ENCODE peak calls at places on chromosomes 4 and X, in eight cellular contexts. K is NCI-H748 treated with DMSO at 0.1 percent for 48 hours; P is cerebellar cortex; G is NCI-H2081; X is activated naive CD8-positive, alpha-beta T cell treated with anti-CD3 and anti-CD28 coated beads, Interleukin-2, amount 50 U/mL, for 24 hours; U is WERI-Rb-1; E is tibial nerve; S is activated B cell treated with CpG ODN at 0.5 μM for 24 hours. A is an unnamed sample.

GRCh38 chr4:105345358-105345757 is 128.5 kb downstream of the PPA2 start:
- DNase-seq in E (no peak), S (no peak), U (no peak), P (no peak), X (no peak), G (no peak), K (no peak), A (no peak)

GRCh38 chr4:111641813-111642579 is 503.3 kb upstream of the FAM241A start:
- DNase-seq in S (no peak), P (peak), U (peak), E (no peak), X (peak), K (peak), G (peak), A (peak)

GRCh38 chrX:69152398-69152797 is 12.9 kb downstream of the PJA1 start:
- DNase-seq in K (peak), G (no peak), P (no peak), S (no peak), E (no peak), X (no peak), U (no peak), A (peak)

GRCh38 chr4:166335256-166335938 is 462.4 kb downstream of the TLL1 start:
- DNase-seq in X (no peak), K (no peak), G (no peak), E (no peak), P (no peak), S (no peak), U (no peak), A (no peak)

GRCh38 chrX:153981231-153981630 is 8.7 kb downstream of the TMEM187 start:
- DNase-seq in E (no peak), U (no peak), K (no peak), G (no peak), S (no peak), X (no peak), P (no peak), A (no peak)

GRCh38 chr4:108466936-108467902 is 153.2 kb upstream of the RPL34 start:
- DNase-seq in K (no peak), P (no peak), U (peak), E (no peak), X (no peak), G (no peak), S (no peak), A (no peak)

GRCh38 chrX:69424161-69424560 is 80.0 kb upstream of the NALF2 start:
- DNase-seq in K (no peak), P (peak), U (peak), E (no peak), X (no peak), S (no peak), G (no peak), A (no peak)

GRCh38 chrX:53481093-53481492 is 46.9 kb upstream of the HSD17B10 start:
- DNase-seq in X (peak), S (no peak), U (peak), G (no peak), E (no peak), P (no peak), K (no peak), A (no peak)

GRCh38 chr4:99156992-99157391 is 12.9 kb upstream of the ADH4 start:
- DNase-seq in K (no peak), E (no peak), G (no peak), X (no peak), P (no peak), S (no peak), U (no peak), A (no peak)

GRCh38 chr4:168716411-168717129 is 219.7 kb downstream of the PALLD start:
- DNase-seq in S (no peak), G (no peak), K (no peak), P (no peak), X (no peak), U (no peak), E (no peak), A (no peak)

GRCh38 chr4:7333024-7333780 is 101.5 kb downstream of the PSAPL1 start:
- DNase-seq in P (no peak), X (no peak), E (no peak), G (no peak), U (no peak), K (no peak), S (no peak), A (no peak)

GRCh38 chr4:1462768-1463075 is 56.5 kb upstream of the NKX1-1 start:
- DNase-seq in U (peak), G (no peak), X (no peak), E (no peak), P (no peak), K (no peak), S (no peak), A (no peak)

GRCh38 chr4:138310991-138311390 is 68.8 kb upstream of the SLC7A11 start:
- DNase-seq in E (no peak), S (no peak), P (no peak), G (no peak), K (no peak), X (no peak), U (no peak), A (no peak)

GRCh38 chrX:96770315-96770714 is 85.7 kb downstream of the DIAPH2 start:
- DNase-seq in X (no peak), U (no peak), E (no peak), P (peak), S (no peak), K (no peak), G (peak), A (peak)

GRCh38 chrX:136159615-136160025 is 12.3 kb downstream of the FHL1 start:
- DNase-seq in U (no peak), G (no peak), P (no peak), X (no peak), K (no peak), S (no peak), E (no peak), A (no peak)

GRCh38 chr4:79284893-79285292 is 41.0 kb downstream of the NAA11 start:
- DNase-seq in K (no peak), E (no peak), S (no peak), X (no peak), P (no peak), U (no peak), G (no peak), A (no peak)

GRCh38 chr4:93302310-93302709 is 526.2 kb upstream of the ATOH1 start:
- DNase-seq in P (no peak), S (no peak), X (no peak), K (no peak), U (no peak), E (no peak), G (no peak), A (no peak)

GRCh38 chr4:175451238-175451965 is 360.7 kb downstream of the GPM6A start:
- DNase-seq in E (no peak), K (no peak), S (no peak), X (no peak), P (no peak), U (no peak), G (no peak), A (no peak)

GRCh38 chr4:46698891-46699290 is 210.2 kb downstream of the COX7B2 start:
- DNase-seq in S (no peak), K (no peak), G (no peak), P (no peak), E (no peak), U (no peak), X (no peak), A (no peak)

GRCh38 chr4:13705521-13706035 is 78.1 kb upstream of the BOD1L1 start:
- DNase-seq in U (peak), E (no peak), X (no peak), S (no peak), G (peak), P (peak), K (peak), A (no peak)

GRCh38 chrX:115679460-115679859 is 118.5 kb downstream of the PLS3 start:
- DNase-seq in U (no peak), E (no peak), K (peak), S (no peak), X (no peak), P (peak), G (peak), A (peak)

GRCh38 chrX:46693149-46693548 is 65.8 kb downstream of the SLC9A7 start:
- DNase-seq in G (no peak), K (no peak), U (no peak), X (no peak), S (no peak), P (no peak), E (no peak), A (no peak)

GRCh38 chr4:164748375-164748774 is 5.6 kb upstream of the SMIM31 start:
- DNase-seq in E (no peak), P (no peak), K (no peak), X (no peak), U (no peak), G (peak), S (no peak), A (no peak)

GRCh38 chr4:3465698-3466671 is 2.9 kb downstream of the DOK7 start:
- DNase-seq in K (no peak), P (no peak), G (no peak), U (no peak), E (no peak), X (no peak), S (no peak), A (no peak)

GRCh38 chr4:31366041-31366440 is 645.9 kb downstream of the PCDH7 start:
- DNase-seq in S (no peak), G (no peak), P (no peak), K (no peak), X (no peak), E (no peak), U (no peak), A (no peak)

GRCh38 chr4:124958812-124959211 is 246.3 kb upstream of the ANKRD50 start:
- DNase-seq in P (no peak), U (no peak), X (no peak), K (no peak), G (no peak), E (no peak), S (no peak), A (no peak)

GRCh38 chrX:131827935-131828334 is 195.2 kb upstream of the STK26 start:
- DNase-seq in P (peak), G (peak), E (no peak), K (no peak), X (peak), U (peak), S (no peak), A (peak)

GRCh38 chr4:42391981-42392380 is 5.3 kb upstream of the SHISA3 start:
- DNase-seq in U (no peak), E (no peak), X (no peak), S (no peak), P (no peak), K (no peak), G (no peak), A (no peak)

GRCh38 chrX:11406109-11406755 is 113.0 kb downstream of the AMELX start:
- DNase-seq in S (no peak), U (no peak), P (no peak), E (no peak), X (no peak), K (no peak), G (no peak), A (no peak)

GRCh38 chr4:105122334-105122733 is 24.3 kb upstream of the TET2 start:
- DNase-seq in K (no peak), E (no peak), P (no peak), S (no peak), G (no peak), U (no peak), X (no peak), A (no peak)

GRCh38 chr4:40722576-40723161 is 27.1 kb upstream of the NSUN7 start:
- DNase-seq in P (no peak), E (no peak), X (no peak), U (no peak), S (no peak), K (no peak), G (no peak), A (no peak)

GRCh38 chr4:105765690-105766407 is 57.3 kb downstream of the GSTCD start:
- DNase-seq in K (no peak), U (no peak), P (no peak), G (no peak), X (no peak), E (no peak), S (no peak), A (no peak)

GRCh38 chr4:82984459-82984858 is 26.2 kb downstream of the LIN54 start:
- DNase-seq in S (no peak), E (no peak), K (no peak), U (no peak), X (peak), P (peak), G (no peak), A (no peak)

GRCh38 chrX:136711147-136711546 is 63.2 kb downstream of the CD40LG start:
- DNase-seq in E (peak), P (peak), K (no peak), U (peak), X (peak), S (no peak), G (no peak), A (no peak)

GRCh38 chrX:46791927-46792825 is 33.3 kb upstream of the SLC9A7 start:
- DNase-seq in U (no peak), S (no peak), E (no peak), G (peak), X (no peak), P (no peak), K (no peak), A (no peak)

GRCh38 chrX:39491548-39492297 is 606.0 kb downstream of the BCOR start:
- DNase-seq in G (no peak), P (no peak), E (no peak), S (peak), X (peak), U (peak), K (no peak), A (no peak)

A was measured in NCI-H1436.